ENCODE peak calls at places on chromosomes 2 and 18, in four cellular contexts. O, K, A and R are unnamed samples. For H3K4me1, the result is how much of the 10 kb centered on the place peaks cover.

GRCh38 chr2:30368258-30368657 is 78.8 kb upstream of the LCLAT1 start:
- DNase-seq in O (peak), K (no peak), A (no peak), R (peak)

GRCh38 chr18:79068299-79068945 is 772 bp upstream of the ATP9B start:
- DNase-seq in O (no peak), K (peak), A (no peak), R (no peak)

GRCh38 chr18:60198063-60198462 is 174.5 kb downstream of the MC4R start:
- DNase-seq in O (no peak), K (no peak), A (no peak), R (no peak)

GRCh38 chr18:60130289-60130688 is 230.5 kb downstream of the PMAIP1 start:
- DNase-seq in O (no peak), K (no peak), A (no peak), R (no peak)

GRCh38 chr2:207768168-207768890 is 1.4 kb downstream of the FZD5 start:
- DNase-seq in O (peak), K (no peak), A (peak), R (peak)

GRCh38 chr2:173427887-173428683 is 73.4 kb downstream of the CDCA7 start:
- DNase-seq in O (peak), K (no peak), A (no peak), R (peak)

GRCh38 chr2:217077841-217078407 is 218.1 kb upstream of the TNP1 start:
- DNase-seq in O (no peak), K (no peak), A (no peak), R (no peak)

GRCh38 chr2:71336384-71336783 is 4.8 kb downstream of the ZNF638 start:
- DNase-seq in O (no peak), K (no peak), A (no peak), R (no peak)

GRCh38 chr2:170425291-170425751 is 247.4 kb downstream of the MYO3B start:
- DNase-seq in O (no peak), K (no peak), A (no peak), R (no peak)

GRCh38 chr2:171297951-171298350 is 135.8 kb downstream of the METTL8 start:
- DNase-seq in O (no peak), K (no peak), A (no peak), R (no peak)

GRCh38 chr2:134782792-134783191 is 55.6 kb upstream of the ACMSD start:
- DNase-seq in O (peak), K (no peak), A (no peak), R (no peak)

GRCh38 chr2:75035444-75036353 is 77.3 kb downstream of the POLE4 start:
- DNase-seq in O (no peak), K (no peak), A (no peak), R (no peak)

GRCh38 chr2:13193900-13194299 is 477.2 kb downstream of the TRIB2 start:
- DNase-seq in O (peak), K (peak), A (no peak), R (no peak)

GRCh38 chr2:69741281-69742169 is at the start of gene ANXA4:
- DNase-seq in O (peak), K (no peak), A (peak), R (peak)

GRCh38 chr2:197079414-197079813 is 152.9 kb upstream of the PGAP1 start:
- DNase-seq in O (no peak), K (no peak), A (peak), R (no peak)

GRCh38 chr2:127953128-127953718 is 67.5 kb upstream of the AMMECR1L start:
- DNase-seq in O (peak), K (no peak), A (peak), R (peak)

GRCh38 chr18:5104246-5104645 is 92.8 kb downstream of the AKAIN1 start:
- DNase-seq in O (no peak), K (no peak), A (no peak), R (no peak)

GRCh38 chr2:101111917-101112771 is 39.0 kb downstream of the TBC1D8 start:
- DNase-seq in O (peak), K (no peak), A (no peak), R (no peak)

GRCh38 chr2:10960606-10961489 is 49.1 kb downstream of the KCNF1 start:
- DNase-seq in O (no peak), K (no peak), A (peak), R (no peak)

GRCh38 chr2:101124684-101125366 is 26.4 kb downstream of the TBC1D8 start:
- DNase-seq in O (no peak), K (no peak), A (peak), R (no peak)

GRCh38 chr18:56962322-56962721 is 184.6 kb upstream of the BOD1L2 start:
- DNase-seq in O (no peak), K (no peak), A (no peak), R (no peak)

GRCh38 chr2:136024616-136025015 is 39.2 kb upstream of the DARS1 start:
- DNase-seq in O (no peak), K (no peak), A (no peak), R (no peak)

GRCh38 chr2:176177580-176178270 is 10.7 kb upstream of the HOXD1 start:
- DNase-seq in O (peak), K (no peak), A (no peak), R (no peak)

GRCh38 chr18:3985664-3986063 is 469.4 kb downstream of the DLGAP1 start:
- DNase-seq in O (no peak), K (no peak), A (no peak), R (no peak)

GRCh38 chr18:41324020-41324791 is 630.8 kb upstream of the PIK3C3 start:
- DNase-seq in O (no peak), K (no peak), A (no peak), R (no peak)

GRCh38 chr2:50922506-50922905 is 109.4 kb downstream of the NRXN1 start:
- DNase-seq in O (no peak), K (no peak), A (no peak), R (no peak)

GRCh38 chr18:78724214-78724834 is 255.3 kb upstream of the SALL3 start:
- DNase-seq in O (no peak), K (no peak), A (no peak), R (no peak)

GRCh38 chr18:47251289-47252120 is at the start of gene SKOR2:
- DNase-seq in O (no peak), K (no peak), A (no peak), R (no peak)

GRCh38 chr2:190856985-190857384 is 23.6 kb upstream of the GLS start:
- DNase-seq in O (no peak), K (no peak), A (no peak), R (no peak)

GRCh38 chr2:162888641-162889040 is 50.1 kb upstream of the KCNH7 start:
- DNase-seq in O (peak), K (no peak), A (no peak), R (no peak)

GRCh38 chr2:108165750-108166149 is 74.0 kb upstream of the SULT1C3 start:
- DNase-seq in O (no peak), K (no peak), A (no peak), R (no peak)

GRCh38 chr2:23009545-23010149 is 375.3 kb upstream of the KLHL29 start:
- DNase-seq in O (no peak), K (no peak), A (no peak), R (no peak)

GRCh38 chr2:122651236-122651635 is 895.8 kb downstream of the TSN start:
- DNase-seq in O (no peak), K (no peak), A (no peak), R (no peak)

GRCh38 chr2:134574610-134575332 is 144.0 kb downstream of the TMEM163 start:
- DNase-seq in O (no peak), K (no peak), A (no peak), R (no peak)

GRCh38 chr2:86822668-86823067 is 32.0 kb upstream of the CD8A start:
- DNase-seq in O (no peak), K (no peak), A (no peak), R (no peak)

GRCh38 chr2:47867205-47867604 is 39.1 kb downstream of the FBXO11 start:
- DNase-seq in O (peak), K (no peak), A (no peak), R (peak)

GRCh38 chr2:188598551-188598950 is 306.9 kb downstream of the GULP1 start:
- DNase-seq in O (no peak), K (no peak), A (no peak), R (no peak)

GRCh38 chr2:200761168-200761715 is 50.5 kb upstream of the BZW1 start:
- DNase-seq in O (no peak), K (no peak), A (no peak), R (no peak)

GRCh38 chr2:170587937-170588336 is 127.2 kb upstream of the SP5 start:
- DNase-seq in O (no peak), K (no peak), A (no peak), R (no peak)

DNA sequence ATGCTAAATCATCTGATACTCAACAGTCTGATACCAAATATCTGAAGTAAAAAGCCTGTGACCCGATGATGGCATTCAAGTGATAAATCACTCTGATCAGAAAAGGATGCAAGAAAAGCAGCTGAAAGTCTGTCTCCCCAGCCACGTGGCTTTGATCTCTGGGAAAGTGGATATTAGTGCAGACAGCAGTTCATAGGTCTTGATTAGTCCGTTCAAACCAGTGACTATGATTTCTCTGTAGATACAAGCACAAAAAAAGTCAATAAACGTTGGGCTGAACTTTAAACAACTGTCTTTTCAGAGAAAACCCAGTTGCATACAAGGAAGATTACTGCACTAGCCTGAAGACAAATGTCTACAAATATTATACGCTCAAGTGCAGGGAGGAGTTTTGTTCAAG is 107.7 kb upstream of the CDC42EP3 start:
- DNase-seq in O (no peak), K (no peak), A (no peak), R (no peak)
- H3K27ac ChIP-seq in O (no peak), K (no peak), A (no peak), R (no peak)

DNA sequence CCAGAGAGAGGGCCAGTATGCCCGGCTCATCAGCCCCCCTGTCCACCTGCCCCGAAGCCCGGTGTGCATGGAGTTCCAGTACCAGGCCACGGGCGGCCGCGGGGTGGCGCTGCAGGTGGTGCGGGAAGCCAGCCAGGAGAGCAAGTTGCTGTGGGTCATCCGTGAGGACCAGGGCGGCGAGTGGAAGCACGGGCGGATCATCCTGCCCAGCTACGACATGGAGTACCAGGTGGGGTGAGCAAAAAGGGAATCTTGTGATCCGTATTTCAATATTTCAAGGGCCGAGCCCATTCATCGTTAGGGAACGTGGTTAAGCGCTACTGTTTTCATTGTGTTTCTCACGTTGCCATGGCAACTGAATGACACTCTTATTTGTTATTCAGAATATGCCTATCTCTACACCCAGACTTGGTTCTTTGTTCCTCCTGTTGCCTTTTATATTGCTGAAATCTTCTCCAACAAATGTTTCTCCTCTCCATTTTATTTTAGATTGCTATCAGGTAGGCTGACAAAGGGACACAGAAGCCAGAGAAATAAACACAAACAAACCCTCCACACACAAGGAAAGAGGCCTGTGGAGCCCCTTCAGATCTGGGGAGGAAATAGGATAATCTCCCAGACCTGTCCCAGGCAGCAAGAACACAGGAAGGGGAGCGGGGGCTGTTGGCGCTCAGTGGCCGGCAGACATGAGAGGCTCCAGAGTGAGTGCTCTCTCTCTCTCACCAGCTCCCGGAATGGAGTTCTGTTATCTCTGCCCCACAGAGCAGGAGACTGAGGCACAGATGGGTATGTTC is 81.6 kb downstream of the NRP2 start:
- DNase-seq in O (peak), K (no peak), A (peak), R (peak)
- H3K4me3 ChIP-seq in O (no peak), K (no peak), A (no peak), R (no peak)

GRCh38 chr2:67544286-67544685 is 147.2 kb downstream of the ETAA1 start:
- DNase-seq in O (no peak), K (no peak), A (no peak), R (no peak)

DNA sequence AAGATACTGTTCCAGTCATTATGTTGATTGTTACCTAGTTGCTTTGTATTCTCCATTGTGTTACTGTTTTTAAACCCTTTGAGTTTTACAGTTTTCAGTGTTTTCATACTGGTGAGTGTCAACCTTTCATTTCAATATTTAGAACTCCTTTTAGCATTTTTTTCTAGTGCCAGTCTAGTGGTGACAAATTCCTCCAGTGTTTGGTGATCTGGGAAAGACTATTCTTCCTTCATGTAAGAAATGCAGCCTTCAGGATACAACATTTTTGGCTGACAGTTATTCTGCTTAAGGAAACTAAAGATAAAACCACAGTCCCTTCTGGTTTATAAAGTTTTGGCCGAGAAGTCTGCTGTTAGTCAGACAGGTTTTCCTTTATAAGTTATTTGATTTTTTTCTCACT is 143.8 kb downstream of the ETAA1 start:
- DNase-seq in O (no peak), K (no peak), A (no peak), R (no peak)
- H3K4me1 ChIP-seq in O (under half), K (under half), A (under half), R (under half)

GRCh38 chr2:232668805-232669444 is 28.2 kb upstream of the GIGYF2 start:
- DNase-seq in O (peak), K (no peak), A (no peak), R (no peak)
- H3K27ac ChIP-seq in O (no peak), K (no peak), A (peak), R (no peak)

GRCh38 chr18:37394610-37394965 is 171.0 kb downstream of the CELF4 start:
- DNase-seq in O (no peak), K (no peak), A (no peak), R (no peak)

GRCh38 chr18:37395138-37395537 is 170.5 kb downstream of the CELF4 start:
- DNase-seq in O (no peak), K (no peak), A (no peak), R (no peak)

GRCh38 chr18:37392648-37393047 is 172.9 kb downstream of the CELF4 start:
- DNase-seq in O (no peak), K (no peak), A (no peak), R (no peak)

GRCh38 chr18:37393221-37393828 is 172.3 kb downstream of the CELF4 start:
- DNase-seq in O (no peak), K (no peak), A (no peak), R (peak)

DNA sequence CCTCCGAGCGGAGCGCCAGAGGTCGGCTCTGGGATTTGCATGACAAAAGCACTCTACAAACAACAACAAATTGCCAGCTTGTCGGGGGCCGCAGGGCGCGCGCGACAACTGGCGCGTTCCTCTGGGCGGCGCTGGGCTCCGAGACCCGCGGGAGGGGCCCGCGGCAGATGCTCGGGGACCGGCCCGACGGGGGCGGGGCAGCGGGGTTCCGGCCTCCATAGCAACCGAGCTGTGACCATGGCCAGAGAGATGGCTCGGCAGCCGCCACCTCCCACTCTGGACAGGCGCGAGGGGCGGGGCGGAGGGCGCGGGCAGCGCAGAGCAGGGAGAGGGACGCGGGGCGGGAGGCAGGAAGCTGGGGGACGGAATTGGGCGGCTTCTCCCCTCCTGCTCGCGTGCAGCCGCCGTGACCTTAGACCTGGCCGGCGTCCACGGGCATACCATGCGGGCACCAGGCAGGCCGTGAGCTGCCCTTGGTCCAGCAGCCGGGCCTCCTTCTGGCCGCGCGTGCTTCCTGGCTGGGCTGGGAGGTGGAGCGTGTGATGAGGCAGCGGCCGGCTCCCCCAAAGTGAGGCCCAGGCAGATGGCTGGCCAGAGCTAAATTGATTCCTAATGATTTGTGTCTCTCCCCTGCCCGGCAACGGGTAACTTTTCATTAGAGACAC is 171.5 kb downstream of the CELF4 start:
- DNase-seq in O (peak), K (no peak), A (peak), R (peak)
- H3K4me3 ChIP-seq in O (peak), K (no peak), A (peak), R (peak)

DNA sequence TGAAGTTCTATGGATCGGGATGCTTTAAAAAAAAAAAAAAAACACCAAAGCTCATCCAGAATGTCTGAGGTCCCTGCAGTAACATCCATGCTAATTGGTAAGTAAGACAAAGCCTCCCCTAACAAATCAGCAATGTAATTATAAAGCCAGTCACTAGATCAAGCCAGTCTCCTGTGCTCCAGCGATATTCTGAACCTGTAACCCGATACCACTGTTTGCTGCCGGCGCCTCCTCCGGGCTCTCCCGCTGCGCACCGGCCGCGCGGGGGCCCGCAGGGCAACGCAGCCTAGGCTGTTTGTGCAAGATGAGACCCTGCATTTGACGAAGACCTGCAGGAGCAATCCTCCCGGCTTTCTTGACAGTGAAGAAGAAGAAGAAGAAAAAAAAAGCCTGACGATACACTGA is 8.7 kb downstream of the SERTAD2 start:
- DNase-seq in O (peak), K (no peak), A (no peak), R (peak)
- H3K4me1 ChIP-seq in O (half or more), K (under half), A (under half), R (half or more)

DNA sequence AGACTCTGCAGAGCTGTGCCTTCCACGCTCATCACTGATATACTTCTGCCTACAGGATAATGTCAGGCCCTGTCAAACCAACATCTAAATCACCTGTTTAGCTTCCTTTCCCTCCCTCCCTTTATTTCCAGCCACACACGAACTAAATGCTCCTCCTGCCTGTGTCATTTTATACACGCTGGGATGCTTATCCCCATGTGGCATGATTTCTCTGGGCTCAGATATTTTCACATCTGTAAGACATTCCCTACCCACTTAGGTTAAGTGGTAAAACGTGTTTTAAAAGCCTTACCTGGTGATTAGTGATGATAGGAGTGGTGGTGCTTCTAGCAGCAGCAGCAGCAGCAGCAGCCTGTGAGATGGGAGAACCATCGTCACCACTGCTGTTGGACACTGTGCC is 301.8 kb downstream of the LRRTM1 start:
- DNase-seq in O (no peak), K (no peak), A (no peak), R (no peak)
- H3K27ac ChIP-seq in O (no peak), K (no peak), A (no peak), R (no peak)

DNA sequence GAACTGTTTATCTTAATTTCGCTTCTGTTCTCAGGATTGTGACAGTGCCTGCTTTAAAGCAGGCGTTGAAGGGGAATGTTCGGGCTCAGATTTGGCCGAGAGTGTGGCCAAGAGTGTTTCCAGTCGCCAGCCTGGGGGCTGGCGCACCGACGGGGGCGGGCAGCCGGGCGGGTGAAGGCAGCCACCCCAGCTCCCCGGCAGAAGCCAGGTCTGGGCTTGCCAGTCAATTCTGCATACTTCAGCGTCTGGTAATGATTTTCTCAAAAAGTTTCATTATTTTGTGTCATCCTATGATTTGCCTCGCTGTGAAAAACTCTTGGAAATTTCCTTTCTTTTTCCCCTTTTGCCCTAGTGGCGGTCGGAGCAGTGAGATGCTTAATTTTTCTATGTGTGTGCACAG is 778 bp downstream of the FAM228A start:
- DNase-seq in O (no peak), K (no peak), A (no peak), R (no peak)
- H3K4me3 ChIP-seq in O (no peak), K (no peak), A (no peak), R (no peak)